ENCODE peak calls at places on chromosomes 11 and 22, in five cellular contexts. K is mammary epithelial cell, O is K562, H is PC-3, V is neural progenitor cell. J is an unnamed sample.
A peak's percentile ranks its signal among the peaks of the same experiment; 100 is the strongest.

GRCh38 chr11:100498780-100499179 is 188.3 kb upstream of the ARHGAP42 start:
- DNase-seq in O (no peak), V (no peak), H (no peak), K (no peak), J (no peak)

GRCh38 chr11:128399186-128399585 is 188.2 kb downstream of the ETS1 start:
- DNase-seq in O (no peak), H (peak; percentile 66), K (peak; percentile 54), V (no peak), J (no peak)

GRCh38 chr11:75815345-75815983 is 454 bp downstream of the UVRAG start:
- DNase-seq in V (no peak), H (peak; percentile 33), K (no peak), O (no peak), J (peak; percentile 83)

GRCh38 chr11:45737056-45737455 is 67.9 kb upstream of the SLC35C1 start:
- DNase-seq in K (peak; percentile 81), O (no peak), V (no peak), H (no peak), J (no peak)

GRCh38 chr22:25235547-25236290 is 16.3 kb downstream of the CRYBB2 start:
- DNase-seq in V (peak; percentile 94), O (peak; percentile 100), H (peak; percentile 80), K (peak; percentile 67), J (peak; percentile 96)

GRCh38 chr22:44587004-44587793 is 89.2 kb upstream of the RTL6 start:
- DNase-seq in K (peak; percentile 28), V (peak; percentile 65), H (peak; percentile 44), O (no peak), J (peak; percentile 40)

GRCh38 chr11:66280428-66280827 is 2.5 kb downstream of the CNIH2 start:
- DNase-seq in H (peak; percentile 28), V (peak; percentile 35), O (no peak), K (no peak), J (no peak)

GRCh38 chr11:122843281-122844150 is 5.2 kb downstream of the CRTAM start:
- DNase-seq in K (no peak), H (no peak), O (no peak), V (no peak), J (peak; percentile 73)

GRCh38 chr11:7955191-7955590 is 10.1 kb downstream of the NLRP10 start:
- DNase-seq in H (peak; percentile 39), K (no peak), O (no peak), V (no peak), J (no peak)

GRCh38 chr22:41931701-41932269 is 5.2 kb upstream of the TNFRSF13C start:
- DNase-seq in H (no peak), K (no peak), V (no peak), O (no peak), J (peak; percentile 57)

GRCh38 chr11:12585861-12586260 is 88.4 kb upstream of the TEAD1 start:
- DNase-seq in O (no peak), H (no peak), V (no peak), K (no peak), J (no peak)

GRCh38 chr11:15976433-15977045 is 379.8 kb downstream of the SOX6 start:
- DNase-seq in K (peak; percentile 68), O (no peak), V (no peak), H (no peak), J (no peak)

GRCh38 chr11:111870113-111870512 is 1.3 kb downstream of the ALG9 start:
- DNase-seq in K (peak; percentile 36), H (no peak), V (no peak), O (no peak), J (no peak)

GRCh38 chr11:73072935-73073481 is 69.1 kb downstream of the FCHSD2 start:
- DNase-seq in H (peak; percentile 81), V (no peak), K (peak; percentile 17), O (no peak), J (no peak)

GRCh38 chr11:103623933-103624332 is 412.5 kb upstream of the DDI1 start:
- DNase-seq in O (no peak), H (no peak), V (no peak), K (no peak), J (no peak)

GRCh38 chr11:119258180-119258579 is 52.0 kb downstream of the CBL start:
- DNase-seq in O (no peak), K (no peak), V (no peak), H (no peak), J (peak; percentile 46)

GRCh38 chr11:104968856-104969776 is 742 bp upstream of the CASP4 start:
- DNase-seq in H (peak; percentile 18), K (peak; percentile 41), V (peak; percentile 43), O (no peak), J (peak; percentile 76)

GRCh38 chr11:36451045-36451444 is 59.0 kb downstream of the TRAF6 start:
- DNase-seq in H (no peak), K (no peak), O (no peak), V (no peak), J (no peak)

GRCh38 chr22:32904044-32904443 is 102.5 kb downstream of the TIMP3 start:
- DNase-seq in V (peak; percentile 60), K (peak; percentile 39), O (peak; percentile 77), H (peak; percentile 2), J (peak; percentile 84)

GRCh38 chr22:26589367-26589844 is 526 bp downstream of the TPST2 start:
- DNase-seq in O (peak; percentile 63), V (peak; percentile 54), K (no peak), H (peak; percentile 4), J (peak; percentile 82)

DNA sequence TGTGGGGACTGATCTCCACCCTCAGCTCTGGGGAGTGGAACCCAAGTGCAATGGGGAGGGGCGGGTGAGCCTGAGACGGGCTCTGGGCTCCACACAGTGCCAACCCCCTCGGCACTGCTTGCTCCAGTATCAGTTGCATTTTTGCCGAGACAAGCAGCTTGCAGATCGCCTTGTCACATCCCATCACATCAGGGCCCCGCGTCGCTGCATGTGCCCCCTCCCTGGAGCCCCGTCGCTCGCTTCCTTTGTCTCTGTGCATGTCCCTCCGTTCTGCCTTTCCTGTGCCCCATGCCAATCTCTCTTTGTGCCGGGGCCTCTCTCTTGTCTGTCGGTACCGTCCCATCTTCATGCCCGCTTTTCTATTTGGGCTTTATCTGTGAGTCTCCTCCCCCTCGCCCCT is 202.1 kb downstream of the CEP164 start:
- DNase-seq in V (no peak), O (no peak), H (no peak), K (no peak), J (no peak)
- H3K27ac ChIP-seq in V (no peak overlapping the region), O (no peak overlapping the region), H (no peak overlapping the region), K (no peak overlapping the region), J (no peak overlapping the region)

DNA sequence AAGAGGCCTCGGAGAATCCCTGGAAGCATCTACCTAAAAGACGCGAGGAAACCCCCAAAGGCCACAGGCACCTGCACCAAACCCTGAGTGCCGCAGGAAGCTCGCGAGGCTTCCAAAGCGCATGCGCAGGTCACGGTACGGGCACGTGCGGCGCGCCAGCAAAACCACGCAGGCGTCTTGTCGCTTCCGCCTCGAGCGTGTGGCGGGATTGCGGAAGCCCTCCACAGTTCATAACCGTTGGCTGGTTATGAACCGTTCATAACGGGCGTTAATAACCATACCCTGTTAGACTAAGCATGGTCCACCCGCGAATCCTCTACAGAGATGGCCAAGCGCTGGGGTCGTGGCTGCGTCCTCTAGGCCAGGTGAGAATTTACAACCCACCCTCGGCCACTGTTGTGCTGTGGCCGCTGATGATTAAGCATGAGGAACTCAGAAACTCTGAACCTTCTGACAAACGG is 46.4 kb downstream of the MORC2 start:
- DNase-seq in K (peak; percentile 33), V (peak; percentile 25), H (no peak), O (no peak), J (no peak)
- H3K9ac ChIP-seq in K (no peak overlapping the region), V (no peak overlapping the region), H (no peak overlapping the region), O (no peak overlapping the region), J (no peak overlapping the region)

GRCh38 chr11:679271-680207 is 15.5 kb downstream of the DEAF1 start:
- DNase-seq in O (no peak), K (no peak), V (no peak), H (no peak), J (no peak)
- H3K27ac ChIP-seq in O (no peak overlapping the region), K (no peak overlapping the region), V (no peak overlapping the region), H (no peak overlapping the region), J (no peak overlapping the region)

GRCh38 chr11:78037056-78037455 is 14.0 kb upstream of the KCTD14 start:
- DNase-seq in H (peak; percentile 52), V (no peak), O (no peak), K (no peak), J (no peak)

GRCh38 chr11:78032090-78032489 is 9.0 kb upstream of the KCTD14 start:
- DNase-seq in V (no peak), K (no peak), O (no peak), H (no peak), J (no peak)

GRCh38 chr11:78033040-78033439 is 10.0 kb upstream of the KCTD14 start:
- DNase-seq in H (no peak), K (no peak), O (no peak), V (no peak), J (no peak)

GRCh38 chr11:78036313-78036712 is 13.2 kb upstream of the KCTD14 start:
- DNase-seq in O (no peak), H (no peak), K (no peak), V (no peak), J (no peak)

DNA sequence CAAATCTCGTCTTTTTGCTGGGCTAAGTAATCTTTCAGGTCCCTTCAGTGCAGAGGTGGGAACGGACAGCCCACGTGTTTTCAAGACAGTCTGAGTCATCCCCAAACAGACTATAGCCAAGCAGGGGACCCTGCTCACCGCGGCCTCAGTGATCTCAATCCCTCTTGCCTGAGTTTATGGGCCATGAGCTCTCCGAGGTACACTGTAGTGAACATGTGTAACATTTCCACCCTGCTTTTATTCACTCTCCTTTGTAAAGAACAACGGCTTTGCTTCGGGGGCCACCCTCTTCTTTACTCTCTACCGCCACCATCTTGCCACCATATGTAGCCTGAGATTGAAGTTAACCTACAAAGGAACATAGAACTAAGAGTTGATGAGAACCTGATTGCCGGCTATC is 11.5 kb upstream of the KCTD14 start:
- DNase-seq in O (peak; percentile 52), V (no peak), K (no peak), H (no peak), J (no peak)
- H3K9ac ChIP-seq in O (no peak overlapping the region), V (no peak overlapping the region), K (no peak overlapping the region), H (no peak overlapping the region), J (no peak overlapping the region)

GRCh38 chr22:20531154-20531403 is 23.7 kb downstream of the MED15 start:
- DNase-seq in V (no peak), H (no peak), O (no peak), K (no peak), J (no peak)

GRCh38 chr22:20531404-20532181 is 24.2 kb downstream of the MED15 start:
- DNase-seq in O (peak; percentile 74), V (peak; percentile 70), K (peak; percentile 95), H (peak; percentile 91), J (peak; percentile 74)

GRCh38 chr22:20533095-20533878 is 25.9 kb downstream of the MED15 start:
- DNase-seq in O (no peak), H (no peak), V (no peak), K (peak; percentile 32), J (no peak)

GRCh38 chr22:20533879-20534265 is 26.5 kb downstream of the MED15 start:
- DNase-seq in H (no peak), K (no peak), O (no peak), V (no peak), J (no peak)

GRCh38 chr22:20532256-20532993 is 25.0 kb downstream of the MED15 start:
- DNase-seq in V (peak; percentile 37), O (no peak), H (no peak), K (no peak), J (no peak)
- H3K27ac ChIP-seq in V (peak overlapping the region; percentile 79), O (no peak overlapping the region), H (peak overlapping the region; percentile 99), K (peak overlapping the region; percentile 98), J (peak overlapping the region; percentile 95)

J was measured in endodermal cell.